ENCODE peak calls at places on chromosomes 13 and 19, in six cellular contexts. O is GM12891, L is GM23338, Z is suprapubic skin, B is HCT116, U is breast epithelium. W is an unnamed sample.

GRCh38 chr13:109163052-109163413 is 533.6 kb downstream of the MYO16 start:
- DNase-seq in O (no peak), L (no peak), Z (no peak), B (no peak), U (no peak), W (no peak)

GRCh38 chr19:43560687-43561086 is 14.6 kb downstream of the XRCC1 start:
- DNase-seq in O (no peak), L (peak), Z (no peak), B (no peak), U (no peak), W (no peak)

GRCh38 chr19:42421591-42422031 is 5.6 kb downstream of the LIPE start:
- DNase-seq in O (no peak), L (no peak), Z (no peak), B (no peak), U (no peak), W (no peak)

GRCh38 chr13:110841846-110842245 is 73.0 kb downstream of the ANKRD10 start:
- DNase-seq in O (no peak), L (no peak), Z (no peak), B (no peak), U (no peak), W (no peak)

GRCh38 chr13:46100191-46100877 is 4.5 kb downstream of the CPB2 start:
- DNase-seq in O (no peak), L (no peak), Z (no peak), B (no peak), U (no peak), W (no peak)

GRCh38 chr19:31340059-31341025 is 8.9 kb downstream of the TSHZ3 start:
- DNase-seq in O (no peak), L (peak), Z (no peak), B (no peak), U (no peak), W (peak)

GRCh38 chr13:114043421-114044053 is 69.7 kb upstream of the C13orf46 start:
- DNase-seq in O (peak), L (peak), Z (no peak), B (no peak), U (peak), W (no peak)

GRCh38 chr13:23268441-23268840 is 87.7 kb downstream of the SGCG start:
- DNase-seq in O (no peak), L (no peak), Z (no peak), B (no peak), U (no peak), W (no peak)

GRCh38 chr19:17246681-17247425 is 1.1 kb upstream of the NR2F6 start:
- DNase-seq in O (no peak), L (peak), Z (no peak), B (no peak), U (no peak), W (no peak)

GRCh38 chr13:38002596-38002995 is 133.0 kb upstream of the TRPC4 start:
- DNase-seq in O (no peak), L (no peak), Z (no peak), B (no peak), U (no peak), W (no peak)

GRCh38 chr19:48489608-48490216 is 20.5 kb downstream of the CYTH2 start:
- DNase-seq in O (peak), L (peak), Z (no peak), B (peak), U (no peak), W (no peak)

GRCh38 chr13:20814224-20814910 is 40.6 kb upstream of the EEF1AKMT1 start:
- DNase-seq in O (no peak), L (no peak), Z (peak), B (no peak), U (peak), W (no peak)

GRCh38 chr19:18856385-18857126 is 24.8 kb downstream of the UPF1 start:
- DNase-seq in O (no peak), L (peak), Z (no peak), B (no peak), U (no peak), W (no peak)
- TF ChIP-seq POLR2AphosphoS5 in O (no peak), L (no peak), Z (no peak), B (no peak), U (no peak), W (no peak)

GRCh38 chr13:30877335-30877734 is 28.7 kb upstream of the MEDAG start:
- DNase-seq in O (no peak), L (no peak), Z (no peak), B (no peak), U (no peak), W (no peak)
- TF ChIP-seq POLR2AphosphoS5 in O (no peak), L (no peak), Z (no peak), B (no peak), U (no peak), W (no peak)

GRCh38 chr19:2038284-2039081 is 12.6 kb downstream of the MKNK2 start:
- DNase-seq in O (no peak), L (no peak), Z (peak), B (no peak), U (no peak), W (no peak)
- TF ChIP-seq POLR2AphosphoS5 in O (peak), L (no peak), Z (no peak), B (no peak), U (no peak), W (no peak)

GRCh38 chr19:46902402-46902766 is 41.6 kb downstream of the ARHGAP35 start:
- DNase-seq in O (no peak), L (peak), Z (no peak), B (peak), U (peak), W (no peak)
- TF ChIP-seq POLR2AphosphoS5 in O (no peak), L (no peak), Z (no peak), B (no peak), U (no peak), W (no peak)

GRCh38 chr13:39942177-39942900 is 286.9 kb downstream of the COG6 start:
- DNase-seq in O (no peak), L (no peak), Z (no peak), B (no peak), U (no peak), W (no peak)
- TF ChIP-seq POLR2AphosphoS5 in O (no peak), L (no peak), Z (no peak), B (no peak), U (no peak), W (no peak)

GRCh38 chr19:35744335-35744687 is 907 bp downstream of the U2AF1L4 start:
- DNase-seq in O (no peak), L (no peak), Z (no peak), B (no peak), U (no peak), W (no peak)

GRCh38 chr19:35746556-35746955 is 1.1 kb downstream of the PSENEN start:
- DNase-seq in O (no peak), L (no peak), Z (no peak), B (no peak), U (no peak), W (no peak)

GRCh38 chr19:35746087-35746462 is 624 bp downstream of the PSENEN start:
- DNase-seq in O (no peak), L (no peak), Z (no peak), B (no peak), U (no peak), W (no peak)

GRCh38 chr19:35744688-35745327 is 410 bp downstream of the U2AF1L4 start:
- DNase-seq in O (peak), L (peak), Z (peak), B (peak), U (peak), W (peak)

GRCh38 chr19:35745328-35746086 is at the start of the genes PSENEN and U2AF1L4:
- DNase-seq in O (peak), L (peak), Z (peak), B (peak), U (peak), W (peak)
- TF ChIP-seq POLR2AphosphoS5 in O (no peak), L (peak), Z (no peak), B (peak), U (no peak), W (peak)

GRCh38 chr19:19348266-19348665 is 27.6 kb downstream of the MAU2 start:
- DNase-seq in O (no peak), L (no peak), Z (no peak), B (no peak), U (no peak), W (no peak)

GRCh38 chr19:19345232-19345631 is 24.6 kb downstream of the MAU2 start:
- DNase-seq in O (no peak), L (no peak), Z (no peak), B (no peak), U (no peak), W (no peak)

GRCh38 chr19:19345970-19346369 is 25.3 kb downstream of the MAU2 start:
- DNase-seq in O (no peak), L (no peak), Z (no peak), B (no peak), U (no peak), W (no peak)

GRCh38 chr19:19349365-19349764 is 28.7 kb downstream of the MAU2 start:
- DNase-seq in O (no peak), L (no peak), Z (no peak), B (no peak), U (no peak), W (no peak)

DNA sequence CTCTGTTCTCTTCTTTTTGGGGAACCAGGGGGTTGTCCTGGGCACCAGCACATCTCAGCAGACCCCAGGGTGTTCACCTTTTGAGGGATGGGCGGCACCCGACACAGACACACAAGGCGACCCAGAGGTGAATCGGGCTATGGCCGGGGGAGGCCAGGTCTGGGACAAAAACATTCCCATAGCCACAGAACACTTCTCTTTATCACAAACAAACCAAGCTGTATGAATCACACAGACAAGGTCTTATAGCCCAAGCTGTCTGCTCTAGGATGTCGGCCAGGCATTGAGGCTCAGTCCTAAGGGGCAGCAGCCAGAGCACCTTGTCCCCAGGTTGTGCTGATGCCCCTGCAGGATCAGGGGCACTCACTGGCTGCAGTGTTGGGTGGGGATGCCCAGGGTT is 26.8 kb downstream of the MAU2 start:
- DNase-seq in O (no peak), L (no peak), Z (no peak), B (no peak), U (no peak), W (no peak)
- TF ChIP-seq POLR2AphosphoS5 in O (no peak), L (no peak), Z (no peak), B (no peak), U (no peak), W (no peak)

GRCh38 chr19:10688545-10689280 is 12.5 kb upstream of the QTRT1 start:
- DNase-seq in O (no peak), L (no peak), Z (no peak), B (no peak), U (no peak), W (no peak)
- TF ChIP-seq POLR2AphosphoS5 in O (peak), L (no peak), Z (no peak), B (no peak), U (no peak), W (no peak)

GRCh38 chr19:15269806-15270205 is 37.6 kb upstream of the EPHX3 start:
- DNase-seq in O (no peak), L (no peak), Z (no peak), B (no peak), U (no peak), W (no peak)

GRCh38 chr19:15268928-15269253 is 36.6 kb upstream of the EPHX3 start:
- DNase-seq in O (no peak), L (no peak), Z (no peak), B (no peak), U (no peak), W (no peak)

GRCh38 chr19:15266683-15267082 is 34.4 kb upstream of the EPHX3 start:
- DNase-seq in O (no peak), L (no peak), Z (no peak), B (no peak), U (no peak), W (no peak)

GRCh38 chr19:15265849-15266248 is 33.6 kb upstream of the EPHX3 start:
- DNase-seq in O (no peak), L (no peak), Z (peak), B (no peak), U (peak), W (no peak)

DNA sequence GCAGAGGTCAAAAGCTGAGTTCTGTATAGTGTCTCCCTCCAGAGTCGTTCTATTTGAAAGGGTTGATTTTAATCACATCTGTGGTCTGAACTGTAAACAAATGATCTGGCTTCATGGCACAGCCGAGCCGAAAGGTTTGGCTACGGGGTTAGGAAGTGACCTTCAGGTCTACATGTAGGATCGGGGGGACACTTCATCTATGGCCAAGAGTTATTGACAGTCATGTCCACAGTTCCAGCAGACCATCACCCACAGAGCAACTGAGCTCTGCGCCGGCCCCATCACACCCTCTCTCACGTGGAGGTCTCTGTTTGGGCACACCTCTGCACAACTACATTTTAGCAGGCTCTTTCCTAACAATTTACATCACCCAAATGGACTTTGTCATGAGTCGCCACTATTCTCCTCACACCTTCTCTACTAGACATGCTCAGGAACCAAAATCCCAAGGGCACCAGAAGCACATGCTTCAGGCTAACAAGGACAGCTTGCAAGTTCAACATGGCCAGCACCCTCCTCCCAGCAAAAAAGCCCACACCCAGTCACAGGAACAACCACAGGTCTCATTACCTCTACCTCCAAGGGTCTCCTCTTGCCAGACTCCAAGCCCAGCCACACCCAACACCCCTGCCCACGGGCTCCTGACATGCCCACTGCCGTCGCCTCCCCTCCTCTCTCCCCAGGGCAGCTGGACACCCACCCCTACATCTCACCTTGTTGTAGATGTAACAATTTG is 36.1 kb upstream of the EPHX3 start:
- DNase-seq in O (no peak), L (no peak), Z (no peak), B (no peak), U (no peak), W (no peak)
- TF ChIP-seq POLR2AphosphoS5 in O (no peak), L (no peak), Z (no peak), B (no peak), U (no peak), W (no peak)

GRCh38 chr19:18900700-18901502 is 4.9 kb upstream of the CERS1 start:
- DNase-seq in O (no peak), L (no peak), Z (no peak), B (no peak), U (no peak), W (no peak)

GRCh38 chr19:18898081-18898532 is 2.1 kb upstream of the CERS1 start:
- DNase-seq in O (no peak), L (no peak), Z (no peak), B (no peak), U (no peak), W (no peak)

GRCh38 chr19:18899624-18900560 is 3.9 kb upstream of the CERS1 start:
- DNase-seq in O (no peak), L (peak), Z (no peak), B (no peak), U (no peak), W (no peak)

GRCh38 chr19:18897108-18898029 is 1.4 kb upstream of the CERS1 start:
- DNase-seq in O (no peak), L (no peak), Z (no peak), B (no peak), U (no peak), W (no peak)

GRCh38 chr19:18898533-18899408 is 2.8 kb upstream of the CERS1 start:
- DNase-seq in O (no peak), L (no peak), Z (no peak), B (no peak), U (no peak), W (no peak)
- TF ChIP-seq POLR2AphosphoS5 in O (peak), L (no peak), Z (no peak), B (no peak), U (no peak), W (peak)